ENCODE peak calls at places on chromosomes 12 and 14, in five cellular contexts. One of them, this sample, is unnamed.

GRCh38 chr14:65926504-65926903 is 514.0 kb downstream of the FUT8 start:
- DNase-seq in stomach: no peak
- DNase-seq in endothelial cell of umbilical vein: no peak
- DNase-seq in testis: no peak
- DNase-seq in HCT116: no peak
- DNase-seq in this sample: no peak

GRCh38 chr12:81332054-81332453 is 254.2 kb downstream of the ACSS3 start:
- DNase-seq in stomach: no peak
- DNase-seq in endothelial cell of umbilical vein: no peak
- DNase-seq in testis: no peak
- DNase-seq in HCT116: no peak
- DNase-seq in this sample: no peak

GRCh38 chr12:54259194-54260011 is 20.5 kb downstream of the CBX5 start:
- DNase-seq in stomach: peak; percentile 55
- DNase-seq in endothelial cell of umbilical vein: peak; percentile 90
- DNase-seq in testis: peak; percentile 83
- DNase-seq in HCT116: peak; percentile 72
- DNase-seq in this sample: peak; percentile 73

GRCh38 chr12:69096669-69097364 is 142.6 kb upstream of the CPSF6 start:
- DNase-seq in stomach: no peak
- DNase-seq in endothelial cell of umbilical vein: peak; percentile 86
- DNase-seq in testis: no peak
- DNase-seq in HCT116: no peak
- DNase-seq in this sample: no peak

GRCh38 chr14:69633238-69633637 is 21.8 kb downstream of the SUSD6 start:
- DNase-seq in stomach: no peak
- DNase-seq in endothelial cell of umbilical vein: no peak
- DNase-seq in testis: no peak
- DNase-seq in HCT116: no peak
- DNase-seq in this sample: no peak

GRCh38 chr12:123254853-123255446 is 16.7 kb downstream of the CDK2AP1 start:
- DNase-seq in stomach: no peak
- DNase-seq in endothelial cell of umbilical vein: no peak
- DNase-seq in testis: no peak
- DNase-seq in HCT116: no peak
- DNase-seq in this sample: no peak

GRCh38 chr12:28998662-28999120 is 150.4 kb upstream of the FAR2 start:
- DNase-seq in stomach: no peak
- DNase-seq in endothelial cell of umbilical vein: peak; percentile 56
- DNase-seq in testis: peak; percentile 27
- DNase-seq in HCT116: no peak
- DNase-seq in this sample: no peak

GRCh38 chr14:32950584-32950983 is 11.9 kb downstream of the NPAS3 start:
- DNase-seq in stomach: no peak
- DNase-seq in endothelial cell of umbilical vein: no peak
- DNase-seq in testis: no peak
- DNase-seq in HCT116: no peak
- DNase-seq in this sample: no peak

GRCh38 chr12:52903855-52904508 is 894 bp downstream of the KRT8 start:
- DNase-seq in stomach: peak; percentile 78
- DNase-seq in endothelial cell of umbilical vein: peak; percentile 68
- DNase-seq in testis: peak; percentile 27
- DNase-seq in HCT116: no peak
- DNase-seq in this sample: no peak

GRCh38 chr12:74317078-74317581 is 220.5 kb upstream of the ATXN7L3B start:
- DNase-seq in stomach: no peak
- DNase-seq in endothelial cell of umbilical vein: peak; percentile 58
- DNase-seq in testis: peak; percentile 85
- DNase-seq in HCT116: no peak
- DNase-seq in this sample: peak; percentile 6

GRCh38 chr14:68232643-68233055 is 413.1 kb downstream of the RAD51B start:
- DNase-seq in stomach: peak; percentile 58
- DNase-seq in endothelial cell of umbilical vein: peak; percentile 99
- DNase-seq in testis: peak; percentile 59
- DNase-seq in HCT116: peak; percentile 82
- DNase-seq in this sample: no peak

GRCh38 chr12:117161460-117162166 is 28.7 kb downstream of the FBXO21 start:
- DNase-seq in stomach: no peak
- DNase-seq in endothelial cell of umbilical vein: no peak
- DNase-seq in testis: peak; percentile 90
- DNase-seq in HCT116: no peak
- DNase-seq in this sample: no peak

GRCh38 chr14:100612879-100613455 is 25.8 kb upstream of the BEGAIN start:
- DNase-seq in stomach: no peak
- DNase-seq in endothelial cell of umbilical vein: no peak
- DNase-seq in testis: no peak
- DNase-seq in HCT116: no peak
- DNase-seq in this sample: no peak

GRCh38 chr14:26870096-26870495 is 272.3 kb upstream of the NOVA1 start:
- DNase-seq in stomach: no peak
- DNase-seq in endothelial cell of umbilical vein: no peak
- DNase-seq in testis: no peak
- DNase-seq in HCT116: no peak
- DNase-seq in this sample: no peak

GRCh38 chr12:102120886-102121285 is 903 bp downstream of the PARPBP start:
- DNase-seq in stomach: no peak
- DNase-seq in endothelial cell of umbilical vein: peak; percentile 27
- DNase-seq in testis: no peak
- DNase-seq in HCT116: peak; percentile 3
- DNase-seq in this sample: peak; percentile 12

GRCh38 chr12:128190614-128191013 is 76.4 kb upstream of the TMEM132C start:
- DNase-seq in stomach: no peak
- DNase-seq in endothelial cell of umbilical vein: no peak
- DNase-seq in testis: peak; percentile 56
- DNase-seq in HCT116: no peak
- DNase-seq in this sample: no peak

GRCh38 chr12:85424581-85425348 is 144.7 kb downstream of the ALX1 start:
- DNase-seq in stomach: peak; percentile 45
- DNase-seq in endothelial cell of umbilical vein: peak; percentile 31
- DNase-seq in testis: no peak
- DNase-seq in HCT116: peak; percentile 21
- DNase-seq in this sample: no peak

GRCh38 chr14:23729720-23730387 is 93.7 kb downstream of the DHRS2 start:
- DNase-seq in stomach: no peak
- DNase-seq in endothelial cell of umbilical vein: no peak
- DNase-seq in testis: no peak
- DNase-seq in HCT116: no peak
- DNase-seq in this sample: no peak

GRCh38 chr12:104604995-104605675 is 148.4 kb downstream of the CHST11 start:
- DNase-seq in stomach: no peak
- DNase-seq in endothelial cell of umbilical vein: no peak
- DNase-seq in testis: peak; percentile 33
- DNase-seq in HCT116: peak; percentile 13
- DNase-seq in this sample: no peak

GRCh38 chr12:32197421-32197820 is 90.8 kb downstream of the BICD1 start:
- DNase-seq in stomach: no peak
- DNase-seq in endothelial cell of umbilical vein: no peak
- DNase-seq in testis: no peak
- DNase-seq in HCT116: no peak
- DNase-seq in this sample: no peak

GRCh38 chr12:49920241-49920914 is 16.7 kb upstream of the FAIM2 start:
- DNase-seq in stomach: no peak
- DNase-seq in endothelial cell of umbilical vein: peak; percentile 65
- DNase-seq in testis: no peak
- DNase-seq in HCT116: no peak
- DNase-seq in this sample: no peak

GRCh38 chr12:124387510-124387855 is 92.6 kb downstream of the RFLNA start:
- DNase-seq in stomach: peak; percentile 82
- DNase-seq in endothelial cell of umbilical vein: peak; percentile 24
- DNase-seq in testis: no peak
- DNase-seq in HCT116: no peak
- DNase-seq in this sample: no peak

GRCh38 chr14:70045715-70046535 is 142.8 kb downstream of the SLC8A3 start:
- DNase-seq in stomach: peak; percentile 86
- DNase-seq in endothelial cell of umbilical vein: peak; percentile 56
- DNase-seq in testis: peak; percentile 80
- DNase-seq in HCT116: peak; percentile 54
- DNase-seq in this sample: no peak

GRCh38 chr12:122080149-122081107 is 1.9 kb downstream of the MLXIP start:
- DNase-seq in stomach: peak; percentile 54
- DNase-seq in endothelial cell of umbilical vein: peak; percentile 91
- DNase-seq in testis: peak; percentile 77
- DNase-seq in HCT116: no peak
- DNase-seq in this sample: peak; percentile 96

GRCh38 chr14:105332352-105332874 is 17.9 kb downstream of the PACS2 start:
- DNase-seq in stomach: no peak
- DNase-seq in endothelial cell of umbilical vein: no peak
- DNase-seq in testis: no peak
- DNase-seq in HCT116: no peak
- DNase-seq in this sample: no peak

GRCh38 chr12:54390176-54390667 is 5.7 kb upstream of the ZNF385A start:
- DNase-seq in stomach: no peak
- DNase-seq in endothelial cell of umbilical vein: no peak
- DNase-seq in testis: no peak
- DNase-seq in HCT116: no peak
- DNase-seq in this sample: no peak

GRCh38 chr12:63862187-63863107 is 17.9 kb downstream of the SRGAP1 start:
- DNase-seq in stomach: peak; percentile 62
- DNase-seq in endothelial cell of umbilical vein: peak; percentile 19
- DNase-seq in testis: peak; percentile 79
- DNase-seq in HCT116: peak; percentile 54
- DNase-seq in this sample: peak; percentile 27

GRCh38 chr12:40336573-40337199 is 111.9 kb downstream of the LRRK2 start:
- DNase-seq in stomach: no peak
- DNase-seq in endothelial cell of umbilical vein: peak; percentile 28
- DNase-seq in testis: no peak
- DNase-seq in HCT116: no peak
- DNase-seq in this sample: no peak

DNA sequence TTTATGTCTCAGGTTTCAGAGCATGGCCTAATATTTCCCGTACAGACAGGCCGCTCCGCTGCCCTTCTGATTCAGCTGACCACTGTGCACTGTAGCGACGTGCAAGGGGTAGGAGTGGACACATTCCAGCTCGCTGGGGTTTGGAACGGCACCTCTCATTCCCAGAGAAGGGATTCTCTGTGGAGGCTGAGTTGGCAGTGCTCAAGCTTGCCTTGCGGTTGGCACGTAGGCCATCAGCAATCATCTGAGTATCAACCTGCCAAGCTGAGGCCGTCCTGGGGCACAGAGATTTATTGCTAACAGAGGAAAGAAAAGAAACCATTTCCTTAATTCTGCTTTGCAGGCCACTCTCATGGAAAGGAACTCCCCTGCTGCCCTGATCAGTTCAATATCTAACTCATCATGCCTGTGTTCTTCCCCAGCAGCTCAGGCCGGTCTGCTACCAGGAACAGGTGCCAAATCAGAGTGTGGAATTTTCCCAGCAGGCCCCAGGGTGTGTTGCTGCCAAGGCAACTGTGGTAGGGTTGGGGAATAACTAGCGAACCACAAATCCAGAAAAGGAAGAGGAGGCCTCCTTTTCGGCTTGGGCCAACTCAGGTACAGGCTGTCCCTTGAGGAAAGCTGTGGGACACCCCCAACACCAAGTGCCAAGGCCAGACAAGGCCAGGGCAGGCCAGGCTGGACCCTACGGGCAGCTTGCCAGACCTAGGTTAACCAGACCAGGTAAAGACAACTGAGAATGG is 92.5 kb downstream of the SSPN start:
- DNase-seq in stomach: peak; percentile 40
- DNase-seq in endothelial cell of umbilical vein: no peak
- DNase-seq in testis: no peak
- DNase-seq in HCT116: no peak
- DNase-seq in this sample: peak; percentile 20
- TF ChIP-seq POLR2A in stomach: no peak
- TF ChIP-seq POLR2A in endothelial cell of umbilical vein: no peak
- TF ChIP-seq POLR2A in testis: no peak
- TF ChIP-seq POLR2A in HCT116: no peak
- TF ChIP-seq POLR2A in this sample: no peak

GRCh38 chr12:48182659-48183058 is 785 bp upstream of the CCDC184 start:
- DNase-seq in stomach: no peak
- DNase-seq in endothelial cell of umbilical vein: no peak
- DNase-seq in testis: no peak
- DNase-seq in HCT116: no peak
- DNase-seq in this sample: no peak

GRCh38 chr12:48183876-48184548 is 568 bp downstream of the CCDC184 start:
- DNase-seq in stomach: no peak
- DNase-seq in endothelial cell of umbilical vein: no peak
- DNase-seq in testis: no peak
- DNase-seq in HCT116: no peak
- DNase-seq in this sample: no peak

GRCh38 chr12:48184549-48184922 is 1.1 kb downstream of the CCDC184 start:
- DNase-seq in stomach: no peak
- DNase-seq in endothelial cell of umbilical vein: no peak
- DNase-seq in testis: no peak
- DNase-seq in HCT116: no peak
- DNase-seq in this sample: no peak

GRCh38 chr12:48185181-48185919 is 1.9 kb downstream of the CCDC184 start:
- DNase-seq in stomach: no peak
- DNase-seq in endothelial cell of umbilical vein: no peak
- DNase-seq in testis: no peak
- DNase-seq in HCT116: no peak
- DNase-seq in this sample: no peak

DNA sequence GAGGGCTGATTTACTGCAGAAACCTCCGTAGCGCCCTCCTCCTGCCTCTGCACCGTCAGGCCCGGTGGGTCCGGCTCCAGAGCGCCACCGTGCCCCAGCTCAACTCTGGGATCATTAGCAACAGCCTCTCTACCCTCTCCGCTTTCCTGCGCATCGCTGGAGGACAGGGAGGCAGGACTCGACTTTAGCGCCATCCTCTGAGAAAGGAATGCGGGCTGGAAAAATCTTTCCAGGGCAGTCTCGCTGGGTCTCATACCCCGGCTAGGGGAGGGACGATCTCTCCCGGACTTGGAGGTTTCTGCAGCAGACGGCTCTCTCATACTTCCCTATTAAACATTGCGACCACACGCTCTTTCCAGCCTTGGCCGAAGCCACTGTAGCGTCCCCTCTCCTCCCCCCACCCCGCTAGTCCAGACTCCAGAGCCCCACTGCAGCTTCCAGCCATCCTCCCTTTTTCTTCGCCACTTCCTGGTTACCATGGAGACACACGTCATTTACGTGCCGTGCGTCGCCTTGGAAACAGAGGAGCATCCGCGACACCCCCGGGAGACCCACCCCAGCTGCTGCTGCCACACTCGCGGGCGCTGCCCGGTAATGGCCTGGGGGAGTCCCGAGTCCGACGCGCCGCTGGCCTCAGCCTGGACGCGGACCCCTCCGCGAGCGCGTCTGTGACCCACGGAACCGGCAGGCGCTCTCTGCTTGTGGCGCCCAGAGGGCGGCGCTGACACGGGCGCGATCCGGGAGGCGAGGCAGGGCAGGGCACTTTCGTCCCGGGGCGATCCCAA is at the start of gene CCDC184:
- DNase-seq in stomach: peak; percentile 48
- DNase-seq in endothelial cell of umbilical vein: peak; percentile 82
- DNase-seq in testis: peak; percentile 87
- DNase-seq in HCT116: peak; percentile 57
- DNase-seq in this sample: peak; percentile 44
- TF ChIP-seq POLR2A in stomach: no peak
- TF ChIP-seq POLR2A in endothelial cell of umbilical vein: no peak
- TF ChIP-seq POLR2A in testis: no peak
- TF ChIP-seq POLR2A in HCT116: no peak
- TF ChIP-seq POLR2A in this sample: peak; percentile 9

GRCh38 chr14:77616454-77617229 is at the start of gene SPTLC2:
- DNase-seq in stomach: peak; percentile 99
- DNase-seq in endothelial cell of umbilical vein: peak; percentile 100
- DNase-seq in testis: peak; percentile 100
- DNase-seq in HCT116: peak; percentile 99
- DNase-seq in this sample: peak; percentile 84
- TF ChIP-seq POLR2A in stomach: peak; percentile 80
- TF ChIP-seq POLR2A in endothelial cell of umbilical vein: peak; percentile 76
- TF ChIP-seq POLR2A in testis: no peak
- TF ChIP-seq POLR2A in HCT116: peak; percentile 72
- TF ChIP-seq POLR2A in this sample: peak; percentile 88

GRCh38 chr12:80187660-80188090 is 88.3 kb downstream of the OTOGL start:
- DNase-seq in stomach: no peak
- DNase-seq in endothelial cell of umbilical vein: peak; percentile 92
- DNase-seq in testis: no peak
- DNase-seq in HCT116: no peak
- DNase-seq in this sample: no peak
- TF ChIP-seq POLR2A in stomach: no peak
- TF ChIP-seq POLR2A in endothelial cell of umbilical vein: no peak
- TF ChIP-seq POLR2A in testis: no peak
- TF ChIP-seq POLR2A in HCT116: no peak
- TF ChIP-seq POLR2A in this sample: no peak

This sample was measured in H54.